ENCODE peak calls at places on chromosomes 5 and 9, in eight cellular contexts. One of them, this sample, is unnamed.

GRCh38 chr5:146947181-146947941 is 68.8 kb upstream of the PPP2R2B start:
- DNase-seq in breast epithelium: no peak
- DNase-seq in IMR-90: peak; percentile 4
- DNase-seq in CD4-positive, alpha-beta memory T cell: no peak
- DNase-seq in aorta: no peak
- DNase-seq in PC-3: peak; percentile 34
- DNase-seq in hepatocyte: peak; percentile 37
- DNase-seq in Peyer's patch: no peak
- DNase-seq in this sample: no peak

GRCh38 chr9:99389087-99390033 is 167.3 kb downstream of the SEC61B start:
- DNase-seq in breast epithelium: peak; percentile 42
- DNase-seq in aorta: no peak
- DNase-seq in Peyer's patch: no peak
- DNase-seq in CD4-positive, alpha-beta memory T cell: no peak
- DNase-seq in PC-3: peak; percentile 7
- DNase-seq in hepatocyte: no peak
- DNase-seq in IMR-90: peak; percentile 36
- DNase-seq in this sample: no peak

GRCh38 chr9:8858250-8859161 is 1058.9 kb upstream of the DMAC1 start:
- DNase-seq in IMR-90: no peak
- DNase-seq in Peyer's patch: peak; percentile 59
- DNase-seq in breast epithelium: no peak
- DNase-seq in hepatocyte: peak; percentile 20
- DNase-seq in PC-3: no peak
- DNase-seq in CD4-positive, alpha-beta memory T cell: no peak
- DNase-seq in aorta: no peak
- DNase-seq in this sample: peak; percentile 53

GRCh38 chr5:35880166-35880565 is 23.5 kb downstream of the IL7R start:
- DNase-seq in breast epithelium: no peak
- DNase-seq in Peyer's patch: no peak
- DNase-seq in PC-3: no peak
- DNase-seq in IMR-90: no peak
- DNase-seq in aorta: no peak
- DNase-seq in CD4-positive, alpha-beta memory T cell: no peak
- DNase-seq in hepatocyte: no peak
- DNase-seq in this sample: no peak

GRCh38 chr9:100099722-100100042 is 639 bp downstream of the INVS start:
- DNase-seq in CD4-positive, alpha-beta memory T cell: no peak
- DNase-seq in IMR-90: no peak
- DNase-seq in aorta: no peak
- DNase-seq in breast epithelium: peak; percentile 20
- DNase-seq in Peyer's patch: no peak
- DNase-seq in hepatocyte: peak; percentile 57
- DNase-seq in PC-3: no peak
- DNase-seq in this sample: no peak

GRCh38 chr5:38666668-38667498 is 110.4 kb upstream of the LIFR start:
- DNase-seq in Peyer's patch: no peak
- DNase-seq in hepatocyte: peak; percentile 71
- DNase-seq in PC-3: peak; percentile 45
- DNase-seq in CD4-positive, alpha-beta memory T cell: no peak
- DNase-seq in IMR-90: peak; percentile 34
- DNase-seq in aorta: no peak
- DNase-seq in breast epithelium: no peak
- DNase-seq in this sample: peak; percentile 75

GRCh38 chr9:87684627-87685204 is 41.2 kb upstream of the CTSL start:
- DNase-seq in aorta: no peak
- DNase-seq in breast epithelium: no peak
- DNase-seq in hepatocyte: peak; percentile 71
- DNase-seq in Peyer's patch: peak; percentile 67
- DNase-seq in CD4-positive, alpha-beta memory T cell: no peak
- DNase-seq in IMR-90: peak; percentile 24
- DNase-seq in PC-3: peak; percentile 69
- DNase-seq in this sample: peak; percentile 92

GRCh38 chr9:124369236-124369797 is 45.9 kb downstream of the PSMB7 start:
- DNase-seq in breast epithelium: no peak
- DNase-seq in hepatocyte: no peak
- DNase-seq in CD4-positive, alpha-beta memory T cell: no peak
- DNase-seq in IMR-90: no peak
- DNase-seq in aorta: no peak
- DNase-seq in Peyer's patch: no peak
- DNase-seq in PC-3: no peak
- DNase-seq in this sample: no peak

GRCh38 chr9:81652058-81652457 is 37.3 kb downstream of the TLE1 start:
- DNase-seq in Peyer's patch: no peak
- DNase-seq in IMR-90: no peak
- DNase-seq in PC-3: no peak
- DNase-seq in CD4-positive, alpha-beta memory T cell: no peak
- DNase-seq in aorta: no peak
- DNase-seq in hepatocyte: no peak
- DNase-seq in breast epithelium: no peak
- DNase-seq in this sample: no peak

GRCh38 chr5:144487761-144488160 is 317.1 kb downstream of the KCTD16 start:
- DNase-seq in CD4-positive, alpha-beta memory T cell: no peak
- DNase-seq in breast epithelium: no peak
- DNase-seq in Peyer's patch: no peak
- DNase-seq in aorta: no peak
- DNase-seq in IMR-90: no peak
- DNase-seq in PC-3: no peak
- DNase-seq in hepatocyte: no peak
- DNase-seq in this sample: no peak

GRCh38 chr5:85132269-85132668 is 747.6 kb upstream of the EDIL3 start:
- DNase-seq in IMR-90: peak; percentile 29
- DNase-seq in Peyer's patch: no peak
- DNase-seq in hepatocyte: no peak
- DNase-seq in PC-3: peak; percentile 43
- DNase-seq in breast epithelium: no peak
- DNase-seq in CD4-positive, alpha-beta memory T cell: no peak
- DNase-seq in aorta: no peak
- DNase-seq in this sample: no peak

GRCh38 chr9:22117511-22118388 is 108.6 kb upstream of the CDKN2B start:
- DNase-seq in IMR-90: peak; percentile 83
- DNase-seq in aorta: no peak
- DNase-seq in PC-3: peak; percentile 74
- DNase-seq in CD4-positive, alpha-beta memory T cell: no peak
- DNase-seq in breast epithelium: no peak
- DNase-seq in hepatocyte: peak; percentile 40
- DNase-seq in Peyer's patch: peak; percentile 77
- DNase-seq in this sample: peak; percentile 13

GRCh38 chr9:83959061-83959460 is 21.0 kb downstream of the HNRNPK start:
- DNase-seq in IMR-90: peak; percentile 86
- DNase-seq in Peyer's patch: no peak
- DNase-seq in hepatocyte: peak; percentile 34
- DNase-seq in breast epithelium: no peak
- DNase-seq in aorta: no peak
- DNase-seq in PC-3: peak; percentile 71
- DNase-seq in CD4-positive, alpha-beta memory T cell: no peak
- DNase-seq in this sample: peak; percentile 82

GRCh38 chr5:21919417-21920022 is 933.6 kb downstream of the CDH12 start:
- DNase-seq in aorta: no peak
- DNase-seq in IMR-90: peak; percentile 45
- DNase-seq in Peyer's patch: no peak
- DNase-seq in hepatocyte: peak; percentile 63
- DNase-seq in CD4-positive, alpha-beta memory T cell: no peak
- DNase-seq in breast epithelium: no peak
- DNase-seq in PC-3: peak; percentile 73
- DNase-seq in this sample: peak; percentile 5

DNA sequence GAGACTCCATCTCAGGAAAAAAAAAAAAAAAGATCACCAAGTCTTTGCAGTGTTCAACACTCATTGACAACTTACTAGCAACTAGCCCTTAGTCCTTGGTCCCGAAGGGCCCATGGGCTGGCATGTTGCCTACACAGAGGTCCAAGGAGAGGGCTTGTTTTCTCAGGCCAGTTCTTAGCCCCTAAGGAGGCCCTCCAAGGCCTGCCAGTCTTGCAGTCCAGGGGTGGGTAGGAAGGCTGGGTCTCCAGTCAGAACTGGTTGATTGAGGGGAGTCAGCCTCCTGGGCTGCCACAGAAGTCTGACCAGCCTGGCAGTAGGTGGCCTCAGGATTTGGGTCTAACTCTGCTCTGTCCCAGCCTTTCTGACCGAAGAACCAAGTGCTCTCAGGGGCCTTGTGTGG is 32.7 kb downstream of the IER5L start:
- DNase-seq in IMR-90: no peak
- DNase-seq in CD4-positive, alpha-beta memory T cell: no peak
- DNase-seq in PC-3: no peak
- DNase-seq in breast epithelium: no peak
- DNase-seq in hepatocyte: no peak
- DNase-seq in aorta: no peak
- DNase-seq in Peyer's patch: no peak
- DNase-seq in this sample: peak; percentile 87
- H3K4me3 ChIP-seq in IMR-90: no peak overlapping the region
- H3K4me3 ChIP-seq in CD4-positive, alpha-beta memory T cell: no peak overlapping the region
- H3K4me3 ChIP-seq in PC-3: no peak overlapping the region
- H3K4me3 ChIP-seq in breast epithelium: no peak overlapping the region
- H3K4me3 ChIP-seq in hepatocyte: no peak overlapping the region
- H3K4me3 ChIP-seq in aorta: no peak overlapping the region
- H3K4me3 ChIP-seq in Peyer's patch: no peak overlapping the region
- H3K4me3 ChIP-seq in this sample: peak overlapping the region; percentile 3

DNA sequence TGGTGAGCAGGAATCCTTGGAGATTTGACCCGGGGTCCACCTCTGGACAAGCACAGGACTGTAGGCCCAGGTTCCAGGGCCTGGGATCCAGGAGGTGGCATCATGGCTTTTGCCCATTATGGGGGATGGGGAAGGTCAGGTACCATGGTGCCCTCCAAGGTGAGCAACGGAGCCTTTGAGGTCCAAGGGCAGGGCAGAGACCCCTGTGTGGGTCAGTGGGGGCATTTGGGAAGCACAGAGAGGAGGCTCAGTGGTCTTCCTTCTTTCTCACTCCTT is 117.7 kb downstream of the RXRA start:
- DNase-seq in hepatocyte: no peak
- DNase-seq in Peyer's patch: no peak
- DNase-seq in PC-3: no peak
- DNase-seq in breast epithelium: no peak
- DNase-seq in aorta: no peak
- DNase-seq in IMR-90: no peak
- DNase-seq in CD4-positive, alpha-beta memory T cell: no peak
- DNase-seq in this sample: no peak
- H3K27ac ChIP-seq in hepatocyte: peak overlapping the region; percentile 35
- H3K27ac ChIP-seq in Peyer's patch: peak overlapping the region; percentile 67
- H3K27ac ChIP-seq in PC-3: no peak overlapping the region
- H3K27ac ChIP-seq in breast epithelium: peak overlapping the region; percentile 44
- H3K27ac ChIP-seq in aorta: no peak overlapping the region
- H3K27ac ChIP-seq in IMR-90: no peak overlapping the region
- H3K27ac ChIP-seq in CD4-positive, alpha-beta memory T cell: no peak overlapping the region
- H3K27ac ChIP-seq in this sample: no peak overlapping the region

GRCh38 chr5:40631236-40631635 is 48.5 kb upstream of the PTGER4 start:
- DNase-seq in hepatocyte: no peak
- DNase-seq in PC-3: no peak
- DNase-seq in aorta: no peak
- DNase-seq in CD4-positive, alpha-beta memory T cell: no peak
- DNase-seq in breast epithelium: no peak
- DNase-seq in IMR-90: no peak
- DNase-seq in Peyer's patch: no peak
- DNase-seq in this sample: no peak

GRCh38 chr5:40630166-40630565 is 49.5 kb upstream of the PTGER4 start:
- DNase-seq in Peyer's patch: no peak
- DNase-seq in aorta: no peak
- DNase-seq in breast epithelium: no peak
- DNase-seq in PC-3: no peak
- DNase-seq in CD4-positive, alpha-beta memory T cell: no peak
- DNase-seq in IMR-90: no peak
- DNase-seq in hepatocyte: no peak
- DNase-seq in this sample: no peak

GRCh38 chr5:40628428-40628827 is 51.3 kb upstream of the PTGER4 start:
- DNase-seq in breast epithelium: no peak
- DNase-seq in Peyer's patch: no peak
- DNase-seq in CD4-positive, alpha-beta memory T cell: no peak
- DNase-seq in PC-3: no peak
- DNase-seq in IMR-90: no peak
- DNase-seq in aorta: no peak
- DNase-seq in hepatocyte: no peak
- DNase-seq in this sample: no peak

GRCh38 chr5:40626834-40627233 is 52.9 kb upstream of the PTGER4 start:
- DNase-seq in IMR-90: no peak
- DNase-seq in hepatocyte: no peak
- DNase-seq in breast epithelium: no peak
- DNase-seq in aorta: no peak
- DNase-seq in Peyer's patch: no peak
- DNase-seq in CD4-positive, alpha-beta memory T cell: no peak
- DNase-seq in PC-3: peak; percentile 29
- DNase-seq in this sample: no peak

DNA sequence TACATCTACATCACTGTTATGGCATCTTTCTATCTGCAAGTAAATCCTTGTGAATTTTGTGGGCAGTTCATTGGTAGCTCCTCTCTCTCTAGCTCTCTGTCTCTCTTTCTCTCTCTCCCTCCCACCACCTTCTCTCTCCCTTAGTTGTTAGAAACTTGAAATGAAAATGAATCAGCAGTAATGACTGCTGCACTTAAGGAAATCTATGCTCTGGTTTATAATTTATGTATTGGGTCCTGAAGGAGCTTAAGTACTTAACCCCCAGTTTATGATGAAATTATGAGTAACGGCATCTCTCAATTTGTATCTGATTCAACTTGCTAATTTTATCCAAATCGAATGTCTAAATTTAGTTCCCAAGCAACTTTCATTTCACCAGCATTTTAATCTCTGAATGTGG is 52.0 kb upstream of the PTGER4 start:
- DNase-seq in CD4-positive, alpha-beta memory T cell: no peak
- DNase-seq in PC-3: no peak
- DNase-seq in breast epithelium: no peak
- DNase-seq in hepatocyte: no peak
- DNase-seq in IMR-90: peak; percentile 35
- DNase-seq in aorta: no peak
- DNase-seq in Peyer's patch: no peak
- DNase-seq in this sample: peak; percentile 0
- H3K4me1 ChIP-seq in CD4-positive, alpha-beta memory T cell: peaks cover 18% of the 10 kb centered on the region
- H3K4me1 ChIP-seq in PC-3: peaks cover 17% of the 10 kb centered on the region
- H3K4me1 ChIP-seq in breast epithelium: no peaks in the 10 kb centered on the region
- H3K4me1 ChIP-seq in hepatocyte: no peaks in the 10 kb centered on the region
- H3K4me1 ChIP-seq in IMR-90: peaks cover 4% of the 10 kb centered on the region
- H3K4me1 ChIP-seq in aorta: peaks cover 2% of the 10 kb centered on the region
- H3K4me1 ChIP-seq in Peyer's patch: peaks cover 12% of the 10 kb centered on the region
- H3K4me1 ChIP-seq in this sample: peaks cover 10% of the 10 kb centered on the region

GRCh38 chr5:93598141-93598996 is 15.3 kb downstream of the NR2F1 start:
- DNase-seq in PC-3: no peak
- DNase-seq in breast epithelium: no peak
- DNase-seq in aorta: no peak
- DNase-seq in Peyer's patch: no peak
- DNase-seq in CD4-positive, alpha-beta memory T cell: no peak
- DNase-seq in hepatocyte: no peak
- DNase-seq in IMR-90: peak; percentile 56
- DNase-seq in this sample: no peak

GRCh38 chr5:93595420-93596136 is 12.6 kb downstream of the NR2F1 start:
- DNase-seq in PC-3: no peak
- DNase-seq in hepatocyte: no peak
- DNase-seq in breast epithelium: no peak
- DNase-seq in Peyer's patch: no peak
- DNase-seq in aorta: no peak
- DNase-seq in CD4-positive, alpha-beta memory T cell: no peak
- DNase-seq in IMR-90: no peak
- DNase-seq in this sample: no peak

GRCh38 chr5:93594591-93595419 is 11.8 kb downstream of the NR2F1 start:
- DNase-seq in hepatocyte: no peak
- DNase-seq in aorta: no peak
- DNase-seq in PC-3: no peak
- DNase-seq in breast epithelium: no peak
- DNase-seq in CD4-positive, alpha-beta memory T cell: no peak
- DNase-seq in Peyer's patch: no peak
- DNase-seq in IMR-90: no peak
- DNase-seq in this sample: no peak

GRCh38 chr5:93596676-93597441 is 13.8 kb downstream of the NR2F1 start:
- DNase-seq in hepatocyte: no peak
- DNase-seq in aorta: no peak
- DNase-seq in Peyer's patch: peak; percentile 61
- DNase-seq in breast epithelium: no peak
- DNase-seq in PC-3: peak; percentile 45
- DNase-seq in IMR-90: no peak
- DNase-seq in CD4-positive, alpha-beta memory T cell: no peak
- DNase-seq in this sample: no peak

GRCh38 chr5:93596310-93596675 is 13.3 kb downstream of the NR2F1 start:
- DNase-seq in Peyer's patch: no peak
- DNase-seq in PC-3: no peak
- DNase-seq in hepatocyte: no peak
- DNase-seq in CD4-positive, alpha-beta memory T cell: no peak
- DNase-seq in aorta: no peak
- DNase-seq in breast epithelium: no peak
- DNase-seq in IMR-90: no peak
- DNase-seq in this sample: no peak
- H3K4me3 ChIP-seq in Peyer's patch: no peak overlapping the region
- H3K4me3 ChIP-seq in PC-3: no peak overlapping the region
- H3K4me3 ChIP-seq in hepatocyte: no peak overlapping the region
- H3K4me3 ChIP-seq in CD4-positive, alpha-beta memory T cell: no peak overlapping the region
- H3K4me3 ChIP-seq in aorta: no peak overlapping the region
- H3K4me3 ChIP-seq in breast epithelium: no peak overlapping the region
- H3K4me3 ChIP-seq in IMR-90: no peak overlapping the region
- H3K4me3 ChIP-seq in this sample: no peak overlapping the region